ENCODE peak calls at places on chromosomes 16 and 17, in nine cellular contexts. F, W, V, N, L, M, U, Y and D are unnamed samples. For H3K4me1, the result is how much of the 10 kb centered on the place peaks cover.

GRCh38 chr17:79024901-79025737 is 1.1 kb downstream of the C1QTNF1 start:
- DNase-seq in N (no peak), V (no peak), W (no peak), M (no peak), U (peak), L (peak), Y (no peak), F (no peak), D (peak)

GRCh38 chr17:59829217-59830006 is 63.3 kb downstream of the TUBD1 start:
- DNase-seq in N (no peak), M (no peak), L (no peak), F (no peak), Y (no peak), W (no peak), V (peak), U (peak), D (no peak)

GRCh38 chr17:73431401-73432205 is 119.8 kb upstream of the CDC42EP4 start:
- DNase-seq in M (no peak), V (no peak), L (no peak), F (no peak), W (no peak), N (no peak), Y (no peak), U (no peak), D (no peak)

GRCh38 chr17:81858967-81859905 is 1.1 kb downstream of the P4HB start:
- DNase-seq in N (no peak), M (no peak), F (no peak), U (no peak), L (no peak), W (no peak), Y (no peak), V (no peak), D (no peak)

GRCh38 chr17:10737168-10737622 is 7.4 kb upstream of the TMEM220 start:
- DNase-seq in F (peak), Y (peak), U (peak), L (peak), W (peak), N (peak), M (peak), V (peak), D (peak)

GRCh38 chr17:65455154-65455971 is 106.1 kb downstream of the AXIN2 start:
- DNase-seq in N (no peak), F (no peak), L (no peak), U (no peak), V (no peak), W (no peak), Y (no peak), M (no peak), D (no peak)

GRCh38 chr16:48182979-48183537 is 27.3 kb upstream of the ABCC12 start:
- DNase-seq in V (no peak), M (no peak), F (no peak), W (no peak), N (no peak), L (no peak), U (no peak), Y (no peak), D (no peak)

GRCh38 chr17:74132354-74132753 is 71.1 kb upstream of the RPL38 start:
- DNase-seq in U (no peak), V (no peak), N (no peak), Y (no peak), M (no peak), F (no peak), W (no peak), L (no peak), D (no peak)

GRCh38 chr16:69150146-69150865 is 17.9 kb downstream of the UTP4 start:
- DNase-seq in L (no peak), U (peak), W (peak), M (peak), F (peak), Y (no peak), V (peak), N (peak), D (peak)

GRCh38 chr17:82238562-82239201 is 9.8 kb downstream of the SLC16A3 start:
- DNase-seq in V (no peak), N (peak), L (peak), U (peak), F (peak), M (no peak), W (peak), Y (peak), D (peak)

GRCh38 chr16:22139008-22139407 is 23.3 kb upstream of the SDR42E2 start:
- DNase-seq in V (no peak), L (no peak), U (no peak), F (no peak), N (no peak), W (peak), M (no peak), Y (no peak), D (peak)

GRCh38 chr16:49596699-49597291 is 223.2 kb downstream of the C16orf78 start:
- DNase-seq in F (no peak), W (no peak), N (no peak), M (no peak), V (no peak), L (no peak), U (no peak), Y (no peak), D (no peak)

GRCh38 chr17:35345926-35346771 is 27.3 kb downstream of the SLFN11 start:
- DNase-seq in L (peak), U (peak), V (no peak), N (peak), W (peak), M (peak), F (peak), Y (peak), D (peak)

GRCh38 chr17:37031493-37032083 is 82.8 kb downstream of the AATF start:
- DNase-seq in U (no peak), F (no peak), N (no peak), V (no peak), Y (peak), L (no peak), W (no peak), M (no peak), D (no peak)

GRCh38 chr17:44672479-44673093 is 16.3 kb downstream of the MEIOC start:
- DNase-seq in F (no peak), L (no peak), W (no peak), N (no peak), V (peak), Y (no peak), U (no peak), M (peak), D (no peak)

GRCh38 chr17:44187131-44187899 is 543 bp downstream of the TMUB2 start:
- DNase-seq in N (peak), Y (peak), M (no peak), V (no peak), F (no peak), L (no peak), U (no peak), W (no peak), D (no peak)

GRCh38 chr17:50462446-50462845 is 6.2 kb downstream of the CHAD start:
- DNase-seq in F (no peak), W (no peak), N (no peak), U (no peak), L (no peak), M (no peak), Y (peak), V (no peak), D (no peak)

GRCh38 chr17:79700574-79700973 is 30.2 kb upstream of the ENPP7 start:
- DNase-seq in F (no peak), N (no peak), U (no peak), Y (no peak), V (no peak), W (no peak), M (no peak), L (no peak), D (no peak)

GRCh38 chr16:30958164-30959083 is 870 bp downstream of the SETD1A start:
- DNase-seq in M (peak), N (no peak), L (peak), F (peak), V (peak), U (peak), Y (no peak), W (peak), D (peak)

GRCh38 chr17:27654654-27655524 is 23.9 kb downstream of the LGALS9 start:
- DNase-seq in V (peak), W (peak), M (peak), F (peak), U (peak), Y (peak), L (peak), N (peak), D (peak)

GRCh38 chr16:78763821-78764440 is 664.5 kb downstream of the WWOX start:
- DNase-seq in W (no peak), Y (peak), L (no peak), F (no peak), N (no peak), U (no peak), V (no peak), M (no peak), D (no peak)

GRCh38 chr17:47205419-47205963 is 3.7 kb upstream of the MYL4 start:
- DNase-seq in Y (no peak), N (peak), W (peak), M (no peak), V (no peak), F (peak), L (peak), U (peak), D (peak)

GRCh38 chr17:76940738-76941350 is 72.6 kb downstream of the MGAT5B start:
- DNase-seq in N (no peak), L (no peak), M (peak), Y (no peak), U (no peak), F (no peak), W (no peak), V (no peak), D (no peak)

GRCh38 chr17:33499025-33499424 is 205.9 kb upstream of the ASIC2 start:
- DNase-seq in N (no peak), F (no peak), Y (no peak), M (no peak), V (no peak), W (no peak), U (no peak), L (no peak), D (no peak)

GRCh38 chr17:56925088-56925487 is 11.2 kb upstream of the TRIM25 start:
- DNase-seq in Y (no peak), V (no peak), L (no peak), M (no peak), F (no peak), U (no peak), N (no peak), W (no peak), D (no peak)
- H3K4me1 ChIP-seq in Y (under half), V (under half), L (under half), M (under half), F (under half), U (under half), N (under half), W (under half), D (under half)

DNA sequence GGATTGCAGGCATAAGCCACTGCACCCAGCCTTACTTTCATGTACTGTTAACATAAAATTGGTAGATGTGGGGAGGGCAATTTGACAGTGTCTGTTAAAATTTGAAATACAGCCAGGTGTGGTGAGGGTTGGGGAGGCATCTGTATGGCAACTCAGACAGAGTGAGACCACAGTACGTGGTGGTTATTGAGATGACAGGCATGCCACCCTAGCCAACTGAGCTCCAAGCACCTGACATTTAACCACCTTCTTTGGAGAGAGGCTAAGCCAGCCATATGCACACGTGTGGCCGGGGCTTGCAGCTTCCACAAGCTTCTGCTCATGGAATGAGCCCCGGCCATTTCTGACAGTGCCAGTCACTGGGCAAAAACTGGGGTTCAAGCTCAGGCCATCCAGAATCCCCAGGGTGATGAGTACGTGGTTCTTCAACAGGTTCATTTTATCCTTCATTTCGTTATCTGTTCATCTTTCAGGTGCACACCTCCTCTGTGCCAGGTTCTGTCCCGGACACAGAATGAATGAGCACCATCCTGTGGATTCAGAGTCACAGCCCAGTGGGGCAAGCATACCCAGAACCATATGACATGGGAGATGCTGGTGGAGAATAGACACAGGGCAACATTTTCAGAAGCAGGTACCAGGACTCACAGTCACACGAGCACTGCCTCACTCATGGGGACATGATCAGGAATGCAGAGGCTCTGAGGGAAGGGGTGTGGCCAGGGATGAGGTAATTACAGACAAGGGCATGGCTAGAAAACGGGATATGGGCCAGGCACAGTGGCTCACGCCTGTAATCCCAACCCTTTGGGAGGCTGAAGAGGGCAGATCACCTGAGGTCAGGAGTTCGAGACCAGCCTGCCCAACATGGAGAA is 36.2 kb downstream of the C16orf82 start:
- DNase-seq in F (no peak), L (no peak), U (no peak), N (no peak), W (no peak), M (no peak), Y (no peak), V (no peak), D (no peak)
- H3K4me1 ChIP-seq in F (under half), L (under half), U (under half), N (under half), W (under half), M (under half), Y (under half), V (under half), D (under half)

DNA sequence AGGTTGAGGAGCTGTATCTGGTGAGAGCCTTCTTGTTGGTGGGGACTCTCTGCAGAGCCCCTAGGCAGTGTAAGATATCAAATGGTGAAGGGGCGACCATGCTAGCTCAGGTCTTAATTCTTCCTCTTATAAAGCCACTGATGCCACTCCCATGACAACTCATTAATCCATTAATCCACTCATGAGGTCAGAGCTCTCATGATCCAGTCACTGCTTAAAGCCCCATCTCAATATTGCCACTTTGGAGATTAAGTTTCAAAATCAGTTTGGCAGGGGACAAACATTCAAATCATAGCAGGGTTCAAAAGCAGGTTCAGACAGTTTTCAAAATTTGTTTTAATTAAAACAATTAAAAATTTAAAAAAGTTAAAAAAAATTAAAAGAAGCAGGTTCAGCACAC is 13.1 kb upstream of the SPECC1 start:
- DNase-seq in N (no peak), V (no peak), M (no peak), W (no peak), L (no peak), F (no peak), Y (no peak), U (no peak), D (no peak)
- H3K4me1 ChIP-seq in N (under half), V (under half), M (under half), W (under half), L (under half), F (under half), Y (under half), U (under half), D (under half)

DNA sequence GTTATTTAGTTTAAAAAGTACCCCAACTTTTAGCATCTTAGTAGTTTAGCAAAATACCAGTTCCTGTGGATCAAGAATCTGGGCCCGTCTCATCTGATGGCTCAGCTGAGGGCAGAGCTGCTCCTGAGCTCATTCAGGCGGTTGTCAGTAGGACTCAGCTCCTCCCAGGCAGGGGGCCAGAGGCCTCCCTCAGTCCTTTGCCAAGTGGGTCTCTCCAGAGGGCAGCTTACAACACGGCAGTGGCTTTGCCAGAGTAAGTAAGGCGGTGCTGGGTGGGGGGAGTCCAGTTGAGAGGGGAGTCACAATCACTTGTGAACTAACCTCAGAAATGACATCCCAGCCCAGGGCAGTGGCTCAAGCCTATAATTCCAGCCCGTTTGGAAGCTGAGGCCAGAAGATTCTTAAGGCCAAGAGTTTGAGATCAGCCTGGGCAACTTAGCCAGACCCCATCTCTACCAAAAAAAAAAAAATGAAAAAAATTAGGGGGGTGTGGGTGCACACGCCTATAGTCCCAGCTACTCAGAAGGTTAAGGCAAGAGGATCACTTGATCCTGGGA is 81.5 kb upstream of the MED9 start:
- DNase-seq in N (no peak), L (no peak), F (no peak), V (no peak), W (no peak), M (no peak), Y (no peak), U (no peak), D (no peak)
- H3K4me1 ChIP-seq in N (under half), L (under half), F (under half), V (under half), W (under half), M (under half), Y (under half), U (under half), D (under half)

GRCh38 chr17:57523926-57524634 is 221.0 kb downstream of the CCDC182 start:
- DNase-seq in N (no peak), M (no peak), Y (peak), U (peak), V (peak), W (peak), L (peak), F (no peak), D (peak)
- H3K4me1 ChIP-seq in N (under half), M (half or more), Y (under half), U (under half), V (half or more), W (under half), L (half or more), F (under half), D (under half)

GRCh38 chr16:72848759-72849664 is 198.9 kb downstream of the ZFHX3 start:
- DNase-seq in U (peak), V (peak), M (peak), F (peak), W (peak), N (no peak), Y (peak), L (peak), D (peak)

GRCh38 chr16:72850021-72850420 is 197.9 kb downstream of the ZFHX3 start:
- DNase-seq in N (no peak), Y (no peak), L (no peak), F (no peak), W (no peak), M (no peak), U (no peak), V (no peak), D (no peak)

GRCh38 chr16:72847187-72848044 is 200.5 kb downstream of the ZFHX3 start:
- DNase-seq in Y (no peak), L (no peak), U (no peak), V (peak), M (peak), N (no peak), F (peak), W (no peak), D (peak)

GRCh38 chr16:72846594-72846993 is 201.3 kb downstream of the ZFHX3 start:
- DNase-seq in Y (no peak), L (no peak), V (no peak), N (no peak), U (no peak), W (no peak), M (no peak), F (no peak), D (no peak)

DNA sequence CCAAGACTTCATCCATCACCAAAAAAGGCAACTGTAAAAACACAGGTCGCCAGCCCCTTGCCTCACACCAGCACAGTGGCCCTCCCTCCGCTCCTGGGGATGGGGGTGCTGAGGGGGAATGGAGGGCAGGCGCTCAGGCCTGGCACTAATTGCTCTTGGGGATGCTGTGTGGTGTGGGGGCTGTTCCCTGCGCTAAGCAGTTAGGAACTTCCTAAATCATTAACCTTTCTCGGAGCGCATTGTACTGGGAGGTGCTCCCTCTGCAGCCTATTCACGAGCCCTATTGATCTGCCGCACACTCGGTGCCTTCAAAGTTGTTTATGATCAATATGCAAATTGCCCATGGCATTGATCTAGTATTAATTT is 199.9 kb downstream of the ZFHX3 start:
- DNase-seq in U (no peak), L (no peak), N (no peak), W (no peak), V (peak), Y (no peak), F (no peak), M (no peak), D (no peak)
- H3K4me1 ChIP-seq in U (under half), L (half or more), N (under half), W (under half), V (half or more), Y (under half), F (under half), M (under half), D (under half)

DNA sequence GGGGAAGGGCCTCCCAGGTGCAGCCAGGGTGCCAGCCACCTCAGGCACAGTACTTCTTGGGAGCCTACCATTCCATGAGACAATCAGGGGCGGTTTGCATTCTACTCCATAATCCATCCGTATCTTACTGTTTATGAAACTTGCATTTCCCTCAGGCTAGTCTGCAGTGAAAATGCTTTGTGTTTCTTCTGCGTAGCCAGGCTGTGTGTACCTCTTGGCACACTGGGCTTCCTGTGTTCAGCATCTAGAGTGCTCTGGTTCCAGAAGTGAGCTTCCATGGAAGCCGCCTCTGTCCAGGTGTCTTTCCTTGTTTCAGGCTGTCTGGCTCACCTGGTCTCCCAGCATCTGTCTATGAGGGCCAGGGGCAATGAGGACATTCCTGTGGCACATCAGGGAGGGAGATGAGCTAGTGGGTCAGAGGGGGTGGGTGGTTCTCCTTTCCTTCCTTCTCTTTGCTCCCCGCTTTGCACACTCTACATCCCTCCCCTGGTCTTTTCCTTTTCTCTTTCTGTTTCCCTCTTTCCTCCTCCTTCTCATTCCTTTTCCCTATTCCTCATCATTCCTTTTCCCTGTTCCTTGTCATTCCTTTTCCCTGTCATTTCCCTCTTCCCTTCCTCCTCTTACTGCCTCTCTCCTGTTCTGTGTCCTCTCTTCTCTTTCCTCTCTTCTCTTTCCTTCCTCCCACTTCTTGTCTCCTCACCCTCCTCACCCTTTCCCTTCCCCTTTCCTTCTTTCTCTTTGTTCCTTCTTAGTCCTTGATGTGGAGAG is 386.5 kb downstream of the CPPED1 start:
- DNase-seq in Y (no peak), U (no peak), V (no peak), N (no peak), M (no peak), W (no peak), L (no peak), F (no peak), D (no peak)
- H3K4me1 ChIP-seq in Y (under half), U (under half), V (under half), N (under half), M (under half), W (under half), L (under half), F (under half), D (under half)